ENCODE peak calls at places on chromosome 18, in nine cellular contexts. I is breast epithelium, K is HL-60, N is Panc1, W is sigmoid colon, A is K562, D is spleen, O is SK-N-SH, M is prostate gland. F is an unnamed sample.

GRCh38 chr18:48607049-48607984 is 68.5 kb downstream of the CTIF start:
- DNase-seq in N (no peak), W (no peak), K (no peak), I (no peak), D (peak), O (no peak), A (no peak), M (no peak), F (no peak)

GRCh38 chr18:35974181-35974580 is 1.7 kb downstream of the RMP24 start:
- DNase-seq in K (no peak), W (no peak), I (no peak), A (no peak), O (no peak), N (no peak), D (no peak), M (no peak), F (no peak)

GRCh38 chr18:77000527-77000926 is 132.1 kb downstream of the MBP start:
- DNase-seq in I (peak), W (peak), O (peak), K (no peak), N (peak), M (peak), D (peak), A (peak), F (peak)

GRCh38 chr18:3384664-3385189 is 65.2 kb upstream of the TGIF1 start:
- DNase-seq in O (no peak), K (no peak), M (no peak), N (no peak), A (no peak), D (no peak), W (no peak), I (no peak), F (no peak)

GRCh38 chr18:46424898-46425297 is 232.1 kb downstream of the LOXHD1 start:
- DNase-seq in M (peak), A (no peak), K (no peak), I (no peak), N (no peak), O (no peak), W (no peak), D (no peak), F (no peak)

GRCh38 chr18:24397131-24397693 is 412 bp downstream of the OSBPL1A start:
- DNase-seq in D (no peak), O (peak), K (peak), I (no peak), A (no peak), W (peak), M (peak), N (peak), F (peak)

GRCh38 chr18:36672437-36673344 is 156.1 kb downstream of the TPGS2 start:
- DNase-seq in M (peak), I (no peak), O (no peak), D (no peak), N (no peak), W (no peak), A (no peak), K (no peak), F (no peak)

GRCh38 chr18:51171208-51171607 is 26.3 kb downstream of the MEX3C start:
- DNase-seq in M (no peak), O (no peak), N (no peak), D (no peak), A (no peak), K (no peak), I (no peak), W (no peak), F (no peak)

GRCh38 chr18:13915973-13916372 is 637 bp upstream of the MC2R start:
- DNase-seq in O (no peak), I (no peak), N (no peak), W (no peak), A (no peak), D (no peak), K (no peak), M (peak), F (no peak)

GRCh38 chr18:2847341-2848144 is 737 bp downstream of the EMILIN2 start:
- DNase-seq in N (no peak), K (peak), I (no peak), A (peak), W (peak), D (peak), M (no peak), O (peak), F (no peak)

GRCh38 chr18:11008544-11008943 is 140.8 kb downstream of the PIEZO2 start:
- DNase-seq in D (no peak), A (no peak), M (no peak), N (no peak), W (no peak), K (no peak), I (no peak), O (no peak), F (no peak)

GRCh38 chr18:68699043-68699442 is 15.9 kb downstream of the TMX3 start:
- DNase-seq in M (no peak), A (no peak), N (no peak), O (no peak), K (no peak), I (no peak), W (no peak), D (no peak), F (no peak)

GRCh38 chr18:63553117-63553516 is 10.9 kb downstream of the SERPINB12 start:
- DNase-seq in M (peak), A (no peak), W (no peak), D (no peak), K (peak), I (no peak), O (no peak), N (no peak), F (no peak)

GRCh38 chr18:64409511-64409910 is 260.6 kb upstream of the LINC00305 start:
- DNase-seq in A (no peak), K (no peak), I (no peak), D (no peak), O (no peak), N (no peak), W (no peak), M (no peak), F (no peak)

GRCh38 chr18:26091047-26091630 is 726 bp upstream of the SS18 start:
- DNase-seq in O (no peak), A (no peak), D (no peak), N (peak), M (no peak), W (peak), I (no peak), K (peak), F (peak)

GRCh38 chr18:54388203-54389142 is 30.8 kb downstream of the C18orf54 start:
- DNase-seq in K (peak), W (no peak), O (no peak), D (no peak), A (peak), N (peak), I (no peak), M (no peak), F (no peak)

GRCh38 chr18:2448565-2449151 is 122.6 kb downstream of the METTL4 start:
- DNase-seq in K (peak), W (no peak), N (no peak), D (no peak), A (no peak), O (no peak), I (no peak), M (no peak), F (no peak)

GRCh38 chr18:72985686-72986085 is 117.9 kb upstream of the NETO1 start:
- DNase-seq in N (no peak), M (no peak), I (no peak), W (no peak), D (no peak), O (no peak), K (no peak), A (no peak), F (no peak)

GRCh38 chr18:73791081-73791480 is 356.6 kb downstream of the FBXO15 start:
- DNase-seq in A (no peak), K (no peak), I (no peak), M (no peak), O (no peak), W (no peak), D (no peak), N (no peak), F (no peak)

GRCh38 chr18:48785091-48785614 is 165.6 kb downstream of the SMAD7 start:
- DNase-seq in A (no peak), N (no peak), W (peak), M (no peak), O (no peak), I (no peak), K (peak), D (peak), F (no peak)

GRCh38 chr18:48017625-48018024 is 87.2 kb upstream of the SMAD2 start:
- DNase-seq in D (no peak), N (no peak), K (no peak), A (no peak), M (no peak), W (peak), I (no peak), O (no peak), F (peak)

GRCh38 chr18:79799619-79800352 is 2.0 kb downstream of the KCNG2 start:
- DNase-seq in K (no peak), O (no peak), M (no peak), D (peak), A (no peak), I (peak), N (no peak), W (peak), F (no peak)
- TF ChIP-seq POLR2AphosphoS5 in K (no peak), O (no peak), M (no peak), D (no peak), A (no peak), I (no peak), N (no peak), W (no peak), F (no peak)

DNA sequence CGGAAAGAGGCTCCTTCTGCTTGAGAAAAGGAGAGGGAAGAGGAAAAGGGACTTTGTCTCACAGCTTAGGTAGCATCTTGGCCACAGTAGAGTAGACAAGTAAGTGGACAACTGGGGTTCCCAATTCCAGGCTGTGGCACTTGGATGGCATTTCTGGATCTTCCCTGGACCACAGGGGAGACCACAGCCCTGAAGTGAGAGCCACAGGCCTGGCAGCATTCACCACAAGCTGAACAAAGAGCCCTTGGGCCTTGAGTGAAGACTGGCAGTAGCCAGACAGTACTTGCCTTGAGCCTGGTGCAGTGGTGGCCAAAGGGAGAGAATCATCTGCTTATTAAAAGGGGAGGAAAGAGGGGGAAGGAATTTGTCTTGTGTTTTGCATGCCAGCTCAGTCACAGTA is 226.1 kb upstream of the KLHL14 start:
- DNase-seq in K (no peak), I (no peak), O (no peak), A (no peak), D (no peak), W (no peak), M (no peak), N (no peak), F (no peak)
- TF ChIP-seq POLR2AphosphoS5 in K (no peak), I (no peak), O (no peak), A (no peak), D (no peak), W (no peak), M (no peak), N (no peak), F (no peak)

DNA sequence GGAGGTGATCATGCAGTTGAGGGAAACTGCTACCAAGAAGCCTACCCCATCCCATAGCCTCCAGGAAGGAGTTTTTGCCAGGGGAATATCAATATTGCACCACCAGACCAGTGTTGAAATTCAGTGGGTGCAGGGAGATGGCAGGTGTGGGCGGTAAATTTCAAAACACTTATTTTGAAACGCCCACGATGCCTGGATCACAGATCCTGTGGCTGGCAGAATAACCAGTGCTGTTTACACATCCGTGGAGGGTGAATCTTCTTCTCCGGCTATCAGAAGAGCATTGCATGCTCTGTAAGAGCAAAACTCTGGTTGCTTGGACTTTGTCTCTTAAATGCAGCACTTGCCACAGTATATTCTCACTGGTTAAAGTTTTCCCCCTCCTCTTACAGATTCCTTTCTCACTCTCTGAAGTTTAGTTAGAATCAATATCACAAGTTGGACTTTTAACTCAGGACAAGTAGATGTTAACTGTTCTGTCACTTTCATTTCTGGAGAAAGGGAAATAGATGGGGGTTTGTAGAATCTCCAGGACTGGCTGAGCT is 70.5 kb upstream of the ZCCHC2 start:
- DNase-seq in O (no peak), I (no peak), A (no peak), N (no peak), K (peak), M (no peak), D (no peak), W (no peak), F (no peak)
- TF ChIP-seq POLR2AphosphoS5 in O (no peak), I (no peak), A (no peak), N (no peak), K (peak), M (no peak), D (no peak), W (no peak), F (no peak)

GRCh38 chr18:12679183-12679786 is 21.4 kb upstream of the SPIRE1 start:
- DNase-seq in I (no peak), O (no peak), N (no peak), W (peak), D (peak), K (no peak), A (no peak), M (no peak), F (no peak)
- TF ChIP-seq POLR2AphosphoS5 in I (no peak), O (peak), N (no peak), W (peak), D (peak), K (no peak), A (no peak), M (peak), F (peak)

DNA sequence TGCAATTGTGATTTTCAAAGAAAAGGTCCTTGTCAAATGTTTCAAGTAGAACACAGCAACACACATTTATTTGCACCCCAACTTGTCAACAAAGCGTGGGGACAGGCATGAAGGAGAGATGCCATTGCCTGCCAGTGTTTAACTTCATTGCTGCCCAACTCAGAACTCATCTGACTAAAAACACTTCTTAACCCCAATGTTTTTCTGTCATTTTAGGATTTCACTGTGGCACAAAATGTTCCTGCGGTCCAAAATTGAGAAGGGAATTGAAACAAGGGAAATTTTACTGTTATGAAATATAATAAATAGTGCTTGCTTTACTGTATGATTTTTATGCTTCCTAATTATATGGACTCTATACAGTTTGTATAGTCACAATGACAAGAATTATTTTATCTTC is 45.7 kb downstream of the PMAIP1 start:
- DNase-seq in W (no peak), K (no peak), I (no peak), O (no peak), A (no peak), M (no peak), D (no peak), N (no peak), F (no peak)
- TF ChIP-seq POLR2AphosphoS5 in W (no peak), K (no peak), I (no peak), O (no peak), A (no peak), M (no peak), D (no peak), N (no peak), F (no peak)